ENCODE peak calls at places on chromosomes 5 and 9, in seven cellular contexts. One of them, this sample, is unnamed.

GRCh38 chr9:116157436-116158138 is 4.0 kb downstream of the PAPPA start:
- DNase-seq in CD4-positive, CD25-positive, alpha-beta regulatory T cell: no peak
- DNase-seq in esophagus squamous epithelium: no peak
- DNase-seq in astrocyte: no peak
- DNase-seq in A549: peak; percentile 65
- DNase-seq in stomach: no peak
- DNase-seq in Karpas-422: no peak
- DNase-seq in this sample: peak; percentile 56

GRCh38 chr5:56745864-56746263 is 69.5 kb upstream of the MAP3K1 start:
- DNase-seq in CD4-positive, CD25-positive, alpha-beta regulatory T cell: no peak
- DNase-seq in esophagus squamous epithelium: no peak
- DNase-seq in astrocyte: no peak
- DNase-seq in A549: no peak
- DNase-seq in stomach: no peak
- DNase-seq in Karpas-422: peak; percentile 90
- DNase-seq in this sample: no peak

GRCh38 chr9:125805057-125805456 is 57.9 kb downstream of the PBX3 start:
- DNase-seq in CD4-positive, CD25-positive, alpha-beta regulatory T cell: no peak
- DNase-seq in esophagus squamous epithelium: no peak
- DNase-seq in astrocyte: peak; percentile 97
- DNase-seq in A549: no peak
- DNase-seq in stomach: no peak
- DNase-seq in Karpas-422: no peak
- DNase-seq in this sample: no peak

GRCh38 chr9:4299006-4299795 is 667 bp downstream of the GLIS3 start:
- DNase-seq in CD4-positive, CD25-positive, alpha-beta regulatory T cell: peak; percentile 15
- DNase-seq in esophagus squamous epithelium: no peak
- DNase-seq in astrocyte: peak; percentile 55
- DNase-seq in A549: peak; percentile 35
- DNase-seq in stomach: peak; percentile 29
- DNase-seq in Karpas-422: no peak
- DNase-seq in this sample: peak; percentile 26

GRCh38 chr9:77751341-77752091 is 103.4 kb upstream of the GNA14 start:
- DNase-seq in CD4-positive, CD25-positive, alpha-beta regulatory T cell: peak; percentile 28
- DNase-seq in esophagus squamous epithelium: no peak
- DNase-seq in astrocyte: peak; percentile 80
- DNase-seq in A549: peak; percentile 13
- DNase-seq in stomach: no peak
- DNase-seq in Karpas-422: peak; percentile 89
- DNase-seq in this sample: peak; percentile 93

GRCh38 chr5:101292199-101292598 is 389.1 kb upstream of the ST8SIA4 start:
- DNase-seq in CD4-positive, CD25-positive, alpha-beta regulatory T cell: no peak
- DNase-seq in esophagus squamous epithelium: no peak
- DNase-seq in astrocyte: no peak
- DNase-seq in A549: no peak
- DNase-seq in stomach: no peak
- DNase-seq in Karpas-422: no peak
- DNase-seq in this sample: no peak

GRCh38 chr5:83720805-83721431 is at the start of gene HAPLN1:
- DNase-seq in CD4-positive, CD25-positive, alpha-beta regulatory T cell: no peak
- DNase-seq in esophagus squamous epithelium: no peak
- DNase-seq in astrocyte: no peak
- DNase-seq in A549: no peak
- DNase-seq in stomach: no peak
- DNase-seq in Karpas-422: no peak
- DNase-seq in this sample: no peak

GRCh38 chr5:74647096-74647495 is 6.6 kb upstream of the ENC1 start:
- DNase-seq in CD4-positive, CD25-positive, alpha-beta regulatory T cell: no peak
- DNase-seq in esophagus squamous epithelium: no peak
- DNase-seq in astrocyte: no peak
- DNase-seq in A549: no peak
- DNase-seq in stomach: no peak
- DNase-seq in Karpas-422: no peak
- DNase-seq in this sample: no peak

GRCh38 chr9:35162605-35163315 is 951 bp downstream of the UNC13B start:
- DNase-seq in CD4-positive, CD25-positive, alpha-beta regulatory T cell: peak; percentile 1
- DNase-seq in esophagus squamous epithelium: no peak
- DNase-seq in astrocyte: peak; percentile 5
- DNase-seq in A549: no peak
- DNase-seq in stomach: no peak
- DNase-seq in Karpas-422: no peak
- DNase-seq in this sample: no peak

GRCh38 chr5:21806943-21807342 is 1046.2 kb downstream of the CDH12 start:
- DNase-seq in CD4-positive, CD25-positive, alpha-beta regulatory T cell: no peak
- DNase-seq in esophagus squamous epithelium: no peak
- DNase-seq in astrocyte: no peak
- DNase-seq in A549: no peak
- DNase-seq in stomach: no peak
- DNase-seq in Karpas-422: no peak
- DNase-seq in this sample: peak; percentile 74

GRCh38 chr5:138655530-138656245 is 80.5 kb upstream of the HSPA9 start:
- DNase-seq in CD4-positive, CD25-positive, alpha-beta regulatory T cell: no peak
- DNase-seq in esophagus squamous epithelium: no peak
- DNase-seq in astrocyte: no peak
- DNase-seq in A549: no peak
- DNase-seq in stomach: no peak
- DNase-seq in Karpas-422: no peak
- DNase-seq in this sample: no peak

GRCh38 chr5:12174734-12175133 is 270.5 kb upstream of the CTNND2 start:
- DNase-seq in CD4-positive, CD25-positive, alpha-beta regulatory T cell: no peak
- DNase-seq in esophagus squamous epithelium: no peak
- DNase-seq in astrocyte: no peak
- DNase-seq in A549: no peak
- DNase-seq in stomach: no peak
- DNase-seq in Karpas-422: no peak
- DNase-seq in this sample: no peak

GRCh38 chr5:12177225-12177624 is 273.0 kb upstream of the CTNND2 start:
- DNase-seq in CD4-positive, CD25-positive, alpha-beta regulatory T cell: no peak
- DNase-seq in esophagus squamous epithelium: no peak
- DNase-seq in astrocyte: no peak
- DNase-seq in A549: no peak
- DNase-seq in stomach: no peak
- DNase-seq in Karpas-422: no peak
- DNase-seq in this sample: no peak

GRCh38 chr5:12177851-12178250 is 273.6 kb upstream of the CTNND2 start:
- DNase-seq in CD4-positive, CD25-positive, alpha-beta regulatory T cell: no peak
- DNase-seq in esophagus squamous epithelium: no peak
- DNase-seq in astrocyte: no peak
- DNase-seq in A549: no peak
- DNase-seq in stomach: no peak
- DNase-seq in Karpas-422: no peak
- DNase-seq in this sample: no peak

GRCh38 chr5:12175914-12176585 is 271.8 kb upstream of the CTNND2 start:
- DNase-seq in CD4-positive, CD25-positive, alpha-beta regulatory T cell: no peak
- DNase-seq in esophagus squamous epithelium: no peak
- DNase-seq in astrocyte: no peak
- DNase-seq in A549: no peak
- DNase-seq in stomach: no peak
- DNase-seq in Karpas-422: no peak
- DNase-seq in this sample: no peak
- H3K9me3 ChIP-seq in CD4-positive, CD25-positive, alpha-beta regulatory T cell: no peaks in the 10 kb centered on the region
- H3K9me3 ChIP-seq in esophagus squamous epithelium: no peaks in the 10 kb centered on the region
- H3K9me3 ChIP-seq in astrocyte: no peaks in the 10 kb centered on the region
- H3K9me3 ChIP-seq in A549: no peaks in the 10 kb centered on the region
- H3K9me3 ChIP-seq in stomach: no peaks in the 10 kb centered on the region
- H3K9me3 ChIP-seq in Karpas-422: peaks cover 47% of the 10 kb centered on the region
- H3K9me3 ChIP-seq in this sample: peaks cover 35% of the 10 kb centered on the region

GRCh38 chr9:136621019-136621733 is 41.5 kb upstream of the EGFL7 start:
- DNase-seq in CD4-positive, CD25-positive, alpha-beta regulatory T cell: no peak
- DNase-seq in esophagus squamous epithelium: no peak
- DNase-seq in astrocyte: no peak
- DNase-seq in A549: no peak
- DNase-seq in stomach: no peak
- DNase-seq in Karpas-422: no peak
- DNase-seq in this sample: no peak
- H3K27ac ChIP-seq in CD4-positive, CD25-positive, alpha-beta regulatory T cell: no peak overlapping the region
- H3K27ac ChIP-seq in esophagus squamous epithelium: peak overlapping the region; percentile 70
- H3K27ac ChIP-seq in astrocyte: no peak overlapping the region
- H3K27ac ChIP-seq in A549: no peak overlapping the region
- H3K27ac ChIP-seq in stomach: no peak overlapping the region
- H3K27ac ChIP-seq in Karpas-422: no peak overlapping the region
- H3K27ac ChIP-seq in this sample: no peak overlapping the region

DNA sequence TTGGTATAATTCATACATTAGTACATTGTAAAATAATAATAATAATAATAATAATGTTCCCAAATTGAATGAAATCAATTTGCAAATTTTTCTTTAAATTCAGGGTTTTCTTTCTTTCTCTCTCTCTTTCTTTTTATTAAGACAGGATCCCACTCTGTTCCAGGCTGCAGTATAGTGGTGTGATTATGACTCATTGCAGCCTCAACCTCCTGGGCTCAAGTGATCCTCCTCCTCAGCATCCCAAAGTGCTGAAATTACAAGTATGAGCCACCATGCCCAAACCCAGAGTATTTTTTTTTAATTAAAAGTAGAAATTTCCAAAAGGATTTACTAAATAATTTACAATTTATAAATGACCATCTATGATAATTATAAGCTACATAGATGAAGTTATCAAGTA is 117.7 kb downstream of the HOMER1 start:
- DNase-seq in CD4-positive, CD25-positive, alpha-beta regulatory T cell: no peak
- DNase-seq in esophagus squamous epithelium: no peak
- DNase-seq in astrocyte: peak; percentile 19
- DNase-seq in A549: no peak
- DNase-seq in stomach: no peak
- DNase-seq in Karpas-422: no peak
- DNase-seq in this sample: no peak
- H3K9me3 ChIP-seq in CD4-positive, CD25-positive, alpha-beta regulatory T cell: no peaks in the 10 kb centered on the region
- H3K9me3 ChIP-seq in esophagus squamous epithelium: no peaks in the 10 kb centered on the region
- H3K9me3 ChIP-seq in astrocyte: no peaks in the 10 kb centered on the region
- H3K9me3 ChIP-seq in A549: no peaks in the 10 kb centered on the region
- H3K9me3 ChIP-seq in stomach: no peaks in the 10 kb centered on the region
- H3K9me3 ChIP-seq in Karpas-422: no peaks in the 10 kb centered on the region
- H3K9me3 ChIP-seq in this sample: no peaks in the 10 kb centered on the region

DNA sequence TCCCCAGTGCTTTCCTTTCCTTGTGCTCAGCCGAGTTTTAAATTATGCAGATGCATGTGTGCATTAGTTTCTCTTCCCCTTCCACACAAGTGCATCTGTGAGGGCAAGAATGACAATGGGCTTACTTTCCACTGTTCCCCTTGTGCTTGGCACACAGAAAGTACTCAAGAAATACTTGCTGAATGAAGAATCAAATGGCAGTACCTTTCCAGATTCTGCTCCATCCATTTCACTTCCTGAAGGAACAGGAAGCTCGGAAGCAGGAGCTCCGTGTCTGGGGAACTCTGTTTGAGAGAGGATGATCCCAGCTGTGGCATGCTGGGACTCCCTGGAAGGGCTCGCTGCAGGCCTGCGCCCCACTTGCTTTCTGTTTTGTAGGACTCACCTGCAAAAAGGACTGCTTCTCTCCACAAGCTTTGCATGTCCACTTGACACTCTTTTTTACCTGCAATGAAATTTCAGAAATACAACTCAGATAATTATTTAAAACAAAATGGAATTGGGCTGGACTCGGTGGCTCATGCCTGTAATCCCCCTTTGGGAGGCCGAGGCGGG is 5.5 kb downstream of the MRNIP start:
- DNase-seq in CD4-positive, CD25-positive, alpha-beta regulatory T cell: no peak
- DNase-seq in esophagus squamous epithelium: no peak
- DNase-seq in astrocyte: no peak
- DNase-seq in A549: no peak
- DNase-seq in stomach: no peak
- DNase-seq in Karpas-422: peak; percentile 83
- DNase-seq in this sample: no peak
- H3K27ac ChIP-seq in CD4-positive, CD25-positive, alpha-beta regulatory T cell: no peak overlapping the region
- H3K27ac ChIP-seq in esophagus squamous epithelium: no peak overlapping the region
- H3K27ac ChIP-seq in astrocyte: no peak overlapping the region
- H3K27ac ChIP-seq in A549: no peak overlapping the region
- H3K27ac ChIP-seq in stomach: peak overlapping the region; percentile 20
- H3K27ac ChIP-seq in Karpas-422: peak overlapping the region; percentile 74
- H3K27ac ChIP-seq in this sample: no peak overlapping the region